ENCODE peak calls at places on chromosomes 5 and 9, in eight cellular contexts. A is fibroblast of lung; N is GM23338; K is PC-3; E is heart right ventricle; Y is CD4-positive, alpha-beta memory T cell; F is neural progenitor cell; Q is CD8-positive, alpha-beta T cell. C is an unnamed sample. For H3K4me1 and H3K27me3, the result is how much of the 10 kb centered on the place peaks cover.

GRCh38 chr9:122218885-122219855 is 9.6 kb downstream of the LHX6 start:
- DNase-seq in Q (no peak), N (peak), F (peak), A (peak), Y (no peak), E (no peak), K (no peak), C (no peak)

GRCh38 chr5:69517763-69518212 is 25.2 kb downstream of the OCLN start:
- DNase-seq in A (peak), Y (no peak), F (no peak), K (peak), N (no peak), E (no peak), Q (no peak), C (no peak)

GRCh38 chr5:135386096-135386495 is 12.9 kb downstream of the MACROH2A1 start:
- DNase-seq in N (no peak), A (no peak), F (no peak), K (peak), Y (no peak), Q (no peak), E (no peak), C (no peak)

GRCh38 chr9:123373447-123373923 is 17.5 kb downstream of the CRB2 start:
- DNase-seq in E (no peak), F (no peak), K (no peak), A (no peak), Y (no peak), Q (no peak), N (peak), C (no peak)

GRCh38 chr9:27437652-27438373 is 86.3 kb upstream of the IFNK start:
- DNase-seq in F (no peak), Y (no peak), E (no peak), N (no peak), A (no peak), K (no peak), Q (no peak), C (no peak)

GRCh38 chr5:56523779-56524178 is 290.6 kb upstream of the ANKRD55 start:
- DNase-seq in K (no peak), E (peak), Y (no peak), F (no peak), A (no peak), Q (no peak), N (no peak), C (no peak)

GRCh38 chr9:131323629-131324028 is 34.1 kb downstream of the PLPP7 start:
- DNase-seq in E (no peak), N (no peak), A (no peak), Y (no peak), K (no peak), F (no peak), Q (no peak), C (peak)

GRCh38 chr9:4596165-4596922 is 65.8 kb upstream of the PLPP6 start:
- DNase-seq in A (no peak), K (no peak), E (peak), N (no peak), F (peak), Y (peak), Q (peak), C (no peak)

GRCh38 chr9:106799146-106799545 is 63.8 kb upstream of the ZNF462 start:
- DNase-seq in F (no peak), Y (no peak), A (peak), K (peak), E (no peak), Q (no peak), N (peak), C (no peak)

GRCh38 chr5:56481147-56481997 is 248.2 kb upstream of the ANKRD55 start:
- DNase-seq in N (peak), K (peak), E (peak), F (peak), A (peak), Q (peak), Y (peak), C (peak)

GRCh38 chr9:109258619-109259321 is 62.1 kb downstream of the EPB41L4B start:
- DNase-seq in Q (no peak), N (peak), K (no peak), F (peak), A (no peak), Y (no peak), E (no peak), C (no peak)

GRCh38 chr5:131230406-131230805 is 33.4 kb upstream of the CDC42SE2 start:
- DNase-seq in N (peak), F (peak), Y (no peak), K (no peak), Q (no peak), E (no peak), A (no peak), C (no peak)

GRCh38 chr5:139641116-139642080 is 6.8 kb upstream of the CXXC5 start:
- DNase-seq in A (no peak), Q (no peak), K (no peak), Y (no peak), N (no peak), F (no peak), E (no peak), C (no peak)

GRCh38 chr9:75461188-75461587 is 372.9 kb downstream of the OSTF1 start:
- DNase-seq in K (no peak), Y (no peak), Q (no peak), F (no peak), N (no peak), A (no peak), E (no peak), C (no peak)

GRCh38 chr9:81613002-81613750 is 76.2 kb downstream of the TLE1 start:
- DNase-seq in A (peak), Q (no peak), F (no peak), N (no peak), E (peak), K (no peak), Y (no peak), C (peak)

GRCh38 chr9:105065119-105066088 is 137.4 kb upstream of the ABCA1 start:
- DNase-seq in Q (no peak), K (no peak), Y (no peak), E (no peak), A (no peak), F (no peak), N (no peak), C (no peak)

GRCh38 chr5:22699319-22699718 is 153.8 kb downstream of the CDH12 start:
- DNase-seq in E (no peak), A (no peak), Q (no peak), Y (no peak), K (no peak), N (peak), F (no peak), C (no peak)

GRCh38 chr5:120479066-120479465 is 15.0 kb downstream of the PRR16 start:
- DNase-seq in Q (no peak), E (no peak), F (no peak), N (no peak), A (peak), K (no peak), Y (no peak), C (no peak)

GRCh38 chr9:4573176-4573575 is 82.9 kb downstream of the SLC1A1 start:
- DNase-seq in Y (no peak), E (no peak), K (no peak), F (no peak), N (no peak), A (no peak), Q (no peak), C (no peak)

GRCh38 chr5:72296251-72296650 is 23.8 kb downstream of the MRPS27 start:
- DNase-seq in N (no peak), E (no peak), F (no peak), Y (no peak), K (no peak), A (no peak), Q (no peak), C (no peak)

GRCh38 chr5:83418659-83419321 is 52.8 kb upstream of the VCAN start:
- DNase-seq in F (no peak), K (peak), N (peak), Y (no peak), A (no peak), Q (no peak), E (no peak), C (no peak)

GRCh38 chr5:142720561-142721275 is 34.8 kb upstream of the FGF1 start:
- DNase-seq in K (peak), N (no peak), A (peak), Q (no peak), E (no peak), Y (no peak), F (no peak), C (no peak)

GRCh38 chr5:35803221-35803651 is 53.5 kb upstream of the IL7R start:
- DNase-seq in Q (no peak), N (peak), Y (peak), K (no peak), E (peak), F (peak), A (peak), C (peak)

GRCh38 chr5:115456539-115456938 is 88.0 kb downstream of the FEM1C start:
- DNase-seq in Y (no peak), K (no peak), F (peak), Q (no peak), A (no peak), E (no peak), N (no peak), C (no peak)

GRCh38 chr5:115456056-115456455 is 88.5 kb downstream of the FEM1C start:
- DNase-seq in Y (no peak), Q (no peak), K (no peak), N (no peak), F (no peak), A (peak), E (no peak), C (no peak)

GRCh38 chr5:115457574-115457973 is 87.0 kb downstream of the FEM1C start:
- DNase-seq in Q (no peak), F (no peak), N (no peak), A (no peak), Y (no peak), E (no peak), K (no peak), C (no peak)

GRCh38 chr5:115459844-115460243 is 84.7 kb downstream of the FEM1C start:
- DNase-seq in A (peak), Y (no peak), N (no peak), K (peak), F (no peak), E (no peak), Q (no peak), C (no peak)

DNA sequence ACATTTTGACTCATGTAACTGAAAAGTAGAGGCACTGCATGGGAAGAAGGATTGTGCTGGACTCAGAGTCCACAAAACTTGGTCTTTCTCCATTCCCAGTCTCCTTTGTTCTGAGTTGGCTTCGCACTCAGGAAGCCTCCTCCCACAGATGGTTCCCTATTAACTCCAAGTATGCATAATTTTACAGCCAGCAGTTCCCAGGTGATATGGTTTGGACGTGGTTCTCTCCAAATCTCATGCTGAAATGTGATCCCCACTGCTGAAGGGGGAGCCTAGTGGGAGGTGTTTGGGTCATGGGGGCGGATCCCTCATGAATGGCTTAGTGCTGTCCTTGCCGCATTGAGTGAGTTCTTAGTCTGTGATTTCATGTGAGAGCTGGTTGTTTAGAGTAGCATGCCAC is 86.6 kb downstream of the FEM1C start:
- DNase-seq in E (peak), Y (no peak), N (no peak), Q (no peak), A (no peak), K (no peak), F (peak), C (no peak)
- H3K4me1 ChIP-seq in E (half or more), Y (under half), N (under half), Q (under half), A (under half), K (half or more), F (under half), C (half or more)

GRCh38 chr9:136197930-136198604 is 6.9 kb downstream of the LHX3 start:
- DNase-seq in Q (no peak), Y (no peak), E (no peak), F (no peak), A (no peak), N (peak), K (no peak), C (no peak)

GRCh38 chr9:136198605-136199083 is 6.3 kb downstream of the LHX3 start:
- DNase-seq in F (peak), A (no peak), E (no peak), K (no peak), Y (no peak), N (peak), Q (no peak), C (no peak)

GRCh38 chr9:136194540-136194939 is 10.4 kb downstream of the LHX3 start:
- DNase-seq in K (no peak), F (no peak), Y (no peak), E (no peak), N (peak), A (no peak), Q (no peak), C (no peak)

GRCh38 chr9:136197372-136197875 is 7.5 kb downstream of the LHX3 start:
- DNase-seq in A (no peak), Q (no peak), Y (no peak), E (no peak), K (no peak), N (peak), F (no peak), C (no peak)

GRCh38 chr9:136196465-136197371 is 8.2 kb downstream of the LHX3 start:
- DNase-seq in A (no peak), Q (no peak), Y (no peak), F (no peak), N (peak), K (peak), E (no peak), C (no peak)
- H3K27me3 ChIP-seq in A (half or more), Q (under half), Y (under half), F (half or more), N (half or more), K (under half), E (half or more), C (half or more)

DNA sequence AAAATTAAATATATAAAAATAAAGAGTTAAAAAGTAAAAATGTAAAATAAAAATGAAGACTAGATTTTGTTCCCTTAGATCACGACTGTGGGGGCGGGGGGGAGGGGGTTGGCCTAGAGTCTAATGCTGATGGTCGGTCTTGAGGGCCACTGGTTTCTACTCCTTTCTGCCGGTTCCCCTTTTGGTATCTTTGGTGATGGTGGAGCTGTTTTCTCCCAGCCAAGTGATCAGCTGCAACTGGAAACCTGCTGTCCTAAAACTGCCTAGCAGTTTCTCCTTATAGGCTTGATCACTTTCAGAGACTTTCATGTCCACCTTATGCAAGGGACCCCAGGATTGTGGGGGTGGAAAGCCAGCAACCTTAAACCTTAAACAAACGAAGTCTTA is 1.1 kb downstream of the SRD5A1 start:
- DNase-seq in A (no peak), N (peak), Y (no peak), K (peak), Q (no peak), F (peak), E (no peak), C (no peak)
- H3K4me1 ChIP-seq in A (under half), N (under half), Y (under half), K (under half), Q (under half), F (under half), E (under half), C (under half)

GRCh38 chr5:112628219-112628618 is 109.5 kb upstream of the APC start:
- DNase-seq in K (no peak), F (peak), Y (no peak), N (peak), E (no peak), A (no peak), Q (no peak), C (no peak)
- H3K27me3 ChIP-seq in K (under half), F (under half), Y (under half), N (under half), E (under half), A (under half), Q (under half), C (under half)

GRCh38 chr9:71675857-71676165 is 92.5 kb downstream of the CEMIP2 start:
- DNase-seq in Y (no peak), E (no peak), A (no peak), N (no peak), F (no peak), K (no peak), Q (no peak), C (no peak)
- H3K4me1 ChIP-seq in Y (under half), E (under half), A (under half), N (under half), F (under half), K (under half), Q (under half), C (under half)